ENCODE peak calls at places on chromosome 19, in ten cellular contexts. One of them, this sample, is unnamed.

GRCh38 chr19:49679832-49680472 is 2.9 kb downstream of the PRMT1 start:
- DNase-seq in heart left ventricle: no peak
- DNase-seq in HCT116: no peak
- DNase-seq in H54: no peak
- DNase-seq in thyroid gland: no peak
- DNase-seq in lower leg skin: no peak
- DNase-seq in esophagus muscularis mucosa: no peak
- DNase-seq in adrenal gland: no peak
- DNase-seq in breast epithelium: no peak
- DNase-seq in ovary: no peak
- DNase-seq in this sample: no peak

GRCh38 chr19:54418030-54418929 is 3.0 kb downstream of the TTYH1 start:
- DNase-seq in H54: no peak
- DNase-seq in breast epithelium: no peak
- DNase-seq in heart left ventricle: no peak
- DNase-seq in ovary: no peak
- DNase-seq in HCT116: no peak
- DNase-seq in adrenal gland: peak
- DNase-seq in thyroid gland: no peak
- DNase-seq in esophagus muscularis mucosa: no peak
- DNase-seq in lower leg skin: no peak
- DNase-seq in this sample: no peak

GRCh38 chr19:4581381-4582111 is 22.1 kb upstream of the SEMA6B start:
- DNase-seq in H54: no peak
- DNase-seq in adrenal gland: no peak
- DNase-seq in thyroid gland: no peak
- DNase-seq in ovary: no peak
- DNase-seq in esophagus muscularis mucosa: no peak
- DNase-seq in lower leg skin: no peak
- DNase-seq in HCT116: no peak
- DNase-seq in breast epithelium: no peak
- DNase-seq in heart left ventricle: no peak
- DNase-seq in this sample: no peak

GRCh38 chr19:49415810-49416200 is 7.4 kb downstream of the PTH2 start:
- DNase-seq in breast epithelium: no peak
- DNase-seq in lower leg skin: no peak
- DNase-seq in ovary: no peak
- DNase-seq in esophagus muscularis mucosa: no peak
- DNase-seq in heart left ventricle: no peak
- DNase-seq in HCT116: no peak
- DNase-seq in adrenal gland: no peak
- DNase-seq in H54: no peak
- DNase-seq in thyroid gland: no peak
- DNase-seq in this sample: no peak

GRCh38 chr19:48487944-48488343 is 18.8 kb downstream of the CYTH2 start:
- DNase-seq in H54: peak
- DNase-seq in lower leg skin: peak
- DNase-seq in adrenal gland: peak
- DNase-seq in breast epithelium: peak
- DNase-seq in heart left ventricle: peak
- DNase-seq in esophagus muscularis mucosa: no peak
- DNase-seq in thyroid gland: peak
- DNase-seq in HCT116: peak
- DNase-seq in ovary: no peak
- DNase-seq in this sample: no peak

GRCh38 chr19:50215820-50216219 is 12.4 kb downstream of the MYH14 start:
- DNase-seq in H54: no peak
- DNase-seq in breast epithelium: no peak
- DNase-seq in HCT116: no peak
- DNase-seq in lower leg skin: no peak
- DNase-seq in esophagus muscularis mucosa: no peak
- DNase-seq in ovary: no peak
- DNase-seq in thyroid gland: no peak
- DNase-seq in heart left ventricle: no peak
- DNase-seq in adrenal gland: no peak
- DNase-seq in this sample: no peak

GRCh38 chr19:30584121-30584520 is 211.9 kb downstream of the ZNF536 start:
- DNase-seq in esophagus muscularis mucosa: no peak
- DNase-seq in adrenal gland: no peak
- DNase-seq in heart left ventricle: no peak
- DNase-seq in lower leg skin: no peak
- DNase-seq in H54: no peak
- DNase-seq in breast epithelium: no peak
- DNase-seq in ovary: no peak
- DNase-seq in HCT116: no peak
- DNase-seq in thyroid gland: no peak
- DNase-seq in this sample: no peak

GRCh38 chr19:17370026-17370587 is 7.0 kb downstream of the PLVAP start:
- DNase-seq in esophagus muscularis mucosa: no peak
- DNase-seq in breast epithelium: no peak
- DNase-seq in lower leg skin: no peak
- DNase-seq in HCT116: no peak
- DNase-seq in H54: no peak
- DNase-seq in heart left ventricle: no peak
- DNase-seq in ovary: no peak
- DNase-seq in thyroid gland: no peak
- DNase-seq in adrenal gland: no peak
- DNase-seq in this sample: no peak

DNA sequence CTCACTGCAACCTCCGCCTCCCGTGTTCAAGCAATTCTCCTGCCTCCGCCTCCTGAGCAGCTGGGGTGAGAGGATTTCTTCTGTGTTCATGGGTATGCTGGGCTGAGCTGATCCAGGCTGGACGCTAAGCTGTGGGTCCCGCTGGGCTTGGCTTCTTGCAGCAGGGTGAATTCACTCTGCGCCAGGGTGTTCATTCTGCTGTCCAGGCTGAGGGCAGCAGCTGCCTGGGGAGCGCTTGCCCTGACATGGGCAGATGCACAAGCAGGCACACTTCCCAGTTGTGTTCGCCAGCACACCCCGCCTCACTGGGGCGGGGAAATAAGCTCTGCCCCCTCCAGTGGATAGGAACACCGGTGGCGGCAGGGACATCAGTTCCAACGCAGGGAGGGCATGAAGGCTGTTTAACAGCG is 7.3 kb upstream of the INAFM1 start:
- DNase-seq in esophagus muscularis mucosa: no peak
- DNase-seq in ovary: no peak
- DNase-seq in thyroid gland: no peak
- DNase-seq in HCT116: no peak
- DNase-seq in H54: no peak
- DNase-seq in adrenal gland: no peak
- DNase-seq in heart left ventricle: no peak
- DNase-seq in lower leg skin: no peak
- DNase-seq in breast epithelium: no peak
- DNase-seq in this sample: no peak
- TF ChIP-seq POLR2A in esophagus muscularis mucosa: no peak
- TF ChIP-seq POLR2A in ovary: no peak
- TF ChIP-seq POLR2A in thyroid gland: no peak
- TF ChIP-seq POLR2A in HCT116: no peak
- TF ChIP-seq POLR2A in H54: no peak
- TF ChIP-seq POLR2A in adrenal gland: no peak
- TF ChIP-seq POLR2A in heart left ventricle: no peak
- TF ChIP-seq POLR2A in lower leg skin: no peak
- TF ChIP-seq POLR2A in breast epithelium: no peak
- TF ChIP-seq POLR2A in this sample: no peak

GRCh38 chr19:10107254-10107653 is 1.1 kb downstream of the PPAN start:
- DNase-seq in ovary: no peak
- DNase-seq in breast epithelium: no peak
- DNase-seq in H54: no peak
- DNase-seq in lower leg skin: no peak
- DNase-seq in thyroid gland: no peak
- DNase-seq in adrenal gland: no peak
- DNase-seq in HCT116: no peak
- DNase-seq in heart left ventricle: no peak
- DNase-seq in esophagus muscularis mucosa: no peak
- DNase-seq in this sample: no peak
- TF ChIP-seq POLR2A in ovary: no peak
- TF ChIP-seq POLR2A in breast epithelium: no peak
- TF ChIP-seq POLR2A in H54: no peak
- TF ChIP-seq POLR2A in lower leg skin: no peak
- TF ChIP-seq POLR2A in thyroid gland: no peak
- TF ChIP-seq POLR2A in adrenal gland: no peak
- TF ChIP-seq POLR2A in HCT116: no peak
- TF ChIP-seq POLR2A in heart left ventricle: no peak
- TF ChIP-seq POLR2A in esophagus muscularis mucosa: no peak
- TF ChIP-seq POLR2A in this sample: no peak

DNA sequence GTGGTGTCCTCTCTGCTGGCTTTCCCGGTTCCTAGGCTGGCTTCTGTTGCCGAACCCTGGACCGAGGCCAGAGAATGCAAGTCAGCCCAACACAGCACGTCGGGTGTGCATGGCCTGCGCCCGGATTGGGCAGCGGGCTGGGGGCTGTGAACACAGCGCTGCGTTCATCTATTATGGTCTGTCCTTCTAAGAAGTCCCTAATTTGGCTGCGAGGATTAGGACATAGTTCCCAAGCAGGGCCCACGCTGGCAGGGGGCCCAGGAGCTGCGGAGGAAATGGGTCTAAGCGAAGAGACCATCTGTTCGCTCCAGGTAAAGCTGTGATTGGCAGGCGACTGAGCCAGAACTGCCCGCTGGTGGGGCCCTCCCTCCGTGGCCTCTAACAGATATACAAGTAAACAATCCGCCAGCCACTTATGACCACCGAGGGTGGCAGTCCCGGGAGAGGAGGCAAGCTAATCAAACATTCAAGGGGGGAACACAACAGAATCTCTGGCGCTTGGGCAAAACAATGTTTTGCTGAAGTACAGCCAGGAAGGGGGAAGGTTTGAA is 6.0 kb downstream of the SYCE2 start:
- DNase-seq in H54: no peak
- DNase-seq in adrenal gland: peak
- DNase-seq in HCT116: no peak
- DNase-seq in lower leg skin: peak
- DNase-seq in ovary: peak
- DNase-seq in esophagus muscularis mucosa: peak
- DNase-seq in breast epithelium: peak
- DNase-seq in thyroid gland: peak
- DNase-seq in heart left ventricle: peak
- DNase-seq in this sample: peak
- TF ChIP-seq POLR2A in H54: no peak
- TF ChIP-seq POLR2A in adrenal gland: no peak
- TF ChIP-seq POLR2A in HCT116: no peak
- TF ChIP-seq POLR2A in lower leg skin: no peak
- TF ChIP-seq POLR2A in ovary: no peak
- TF ChIP-seq POLR2A in esophagus muscularis mucosa: no peak
- TF ChIP-seq POLR2A in breast epithelium: no peak
- TF ChIP-seq POLR2A in thyroid gland: peak
- TF ChIP-seq POLR2A in heart left ventricle: no peak
- TF ChIP-seq POLR2A in this sample: no peak

DNA sequence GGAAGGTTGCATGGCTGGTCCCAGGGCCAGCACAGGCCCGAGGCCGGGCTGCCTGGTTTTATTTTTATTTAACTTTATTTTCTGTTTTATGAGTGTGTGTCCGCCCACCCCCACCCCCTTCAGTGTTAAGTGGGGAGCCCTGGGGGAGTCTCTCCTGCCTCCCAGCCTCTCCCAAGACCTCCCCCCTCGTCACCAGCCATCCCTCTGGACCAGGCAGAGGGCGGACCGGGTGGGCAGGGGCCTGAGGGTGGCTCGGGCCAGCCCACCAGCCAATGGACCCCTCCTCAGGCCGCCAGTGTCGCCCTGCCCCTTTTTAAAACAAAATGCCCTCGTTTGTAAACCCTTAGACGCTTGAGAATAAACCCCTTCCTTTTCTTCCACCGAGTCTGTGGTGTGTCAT is 531 bp upstream of the TGFBR3L start:
- DNase-seq in esophagus muscularis mucosa: no peak
- DNase-seq in lower leg skin: no peak
- DNase-seq in heart left ventricle: no peak
- DNase-seq in HCT116: no peak
- DNase-seq in adrenal gland: no peak
- DNase-seq in ovary: no peak
- DNase-seq in thyroid gland: no peak
- DNase-seq in H54: no peak
- DNase-seq in breast epithelium: no peak
- DNase-seq in this sample: no peak
- TF ChIP-seq POLR2A in esophagus muscularis mucosa: no peak
- TF ChIP-seq POLR2A in lower leg skin: no peak
- TF ChIP-seq POLR2A in heart left ventricle: no peak
- TF ChIP-seq POLR2A in HCT116: no peak
- TF ChIP-seq POLR2A in adrenal gland: no peak
- TF ChIP-seq POLR2A in ovary: no peak
- TF ChIP-seq POLR2A in thyroid gland: no peak
- TF ChIP-seq POLR2A in H54: no peak
- TF ChIP-seq POLR2A in breast epithelium: no peak
- TF ChIP-seq POLR2A in this sample: no peak

GRCh38 chr19:39129116-39129515 is 3.5 kb downstream of the PAK4 start:
- DNase-seq in adrenal gland: no peak
- DNase-seq in esophagus muscularis mucosa: no peak
- DNase-seq in H54: no peak
- DNase-seq in ovary: no peak
- DNase-seq in lower leg skin: no peak
- DNase-seq in heart left ventricle: no peak
- DNase-seq in thyroid gland: no peak
- DNase-seq in HCT116: no peak
- DNase-seq in breast epithelium: no peak
- DNase-seq in this sample: no peak

GRCh38 chr19:39126312-39126561 is 651 bp downstream of the PAK4 start:
- DNase-seq in thyroid gland: no peak
- DNase-seq in breast epithelium: no peak
- DNase-seq in esophagus muscularis mucosa: no peak
- DNase-seq in ovary: no peak
- DNase-seq in H54: no peak
- DNase-seq in lower leg skin: no peak
- DNase-seq in HCT116: no peak
- DNase-seq in adrenal gland: no peak
- DNase-seq in heart left ventricle: no peak
- DNase-seq in this sample: no peak

GRCh38 chr19:39126593-39127187 is 1.1 kb downstream of the PAK4 start:
- DNase-seq in lower leg skin: no peak
- DNase-seq in esophagus muscularis mucosa: no peak
- DNase-seq in HCT116: no peak
- DNase-seq in adrenal gland: no peak
- DNase-seq in H54: peak
- DNase-seq in heart left ventricle: no peak
- DNase-seq in breast epithelium: no peak
- DNase-seq in thyroid gland: no peak
- DNase-seq in ovary: no peak
- DNase-seq in this sample: no peak

GRCh38 chr19:39128511-39129079 is 3.0 kb downstream of the PAK4 start:
- DNase-seq in H54: no peak
- DNase-seq in lower leg skin: no peak
- DNase-seq in breast epithelium: no peak
- DNase-seq in thyroid gland: no peak
- DNase-seq in adrenal gland: no peak
- DNase-seq in HCT116: no peak
- DNase-seq in heart left ventricle: no peak
- DNase-seq in esophagus muscularis mucosa: no peak
- DNase-seq in ovary: no peak
- DNase-seq in this sample: no peak

GRCh38 chr19:39127812-39128510 is 2.4 kb downstream of the PAK4 start:
- DNase-seq in ovary: no peak
- DNase-seq in lower leg skin: no peak
- DNase-seq in esophagus muscularis mucosa: no peak
- DNase-seq in heart left ventricle: no peak
- DNase-seq in HCT116: no peak
- DNase-seq in breast epithelium: peak
- DNase-seq in thyroid gland: peak
- DNase-seq in adrenal gland: peak
- DNase-seq in H54: no peak
- DNase-seq in this sample: no peak
- TF ChIP-seq POLR2A in ovary: no peak
- TF ChIP-seq POLR2A in lower leg skin: no peak
- TF ChIP-seq POLR2A in esophagus muscularis mucosa: no peak
- TF ChIP-seq POLR2A in heart left ventricle: no peak
- TF ChIP-seq POLR2A in HCT116: no peak
- TF ChIP-seq POLR2A in breast epithelium: no peak
- TF ChIP-seq POLR2A in thyroid gland: no peak
- TF ChIP-seq POLR2A in adrenal gland: no peak
- TF ChIP-seq POLR2A in H54: no peak
- TF ChIP-seq POLR2A in this sample: no peak